ENCODE peak calls at places on chromosome 14, in eight cellular contexts. E is AG09309, Z is left colon, Q is NCI-H774, N is activated gamma-delta T cell treated with Interleukin-2 at 50 U/mL for 16 hours, L is cardiac fibroblast, F is Kasumi-1, C is glutamatergic neuron. I is an unnamed sample.

GRCh38 chr14:100988411-100988900 is 84.9 kb upstream of the RTL1 start:
- DNase-seq in E (no peak), Z (no peak), Q (no peak), N (no peak), L (peak; percentile 56), F (no peak), C (no peak), I (no peak)

GRCh38 chr14:95849761-95850160 is 26.9 kb upstream of the TUNAR start:
- DNase-seq in E (no peak), Z (no peak), Q (no peak), N (no peak), L (no peak), F (no peak), C (no peak), I (no peak)

GRCh38 chr14:96095581-96096476 is 56.7 kb downstream of the C14orf132 start:
- DNase-seq in E (no peak), Z (no peak), Q (peak; percentile 76), N (no peak), L (peak; percentile 70), F (no peak), C (no peak), I (peak; percentile 61)

GRCh38 chr14:87960013-87960787 is 32.8 kb downstream of the GALC start:
- DNase-seq in E (no peak), Z (no peak), Q (no peak), N (peak; percentile 21), L (no peak), F (no peak), C (no peak), I (no peak)

GRCh38 chr14:65019944-65020566 is 33.4 kb downstream of the FNTB start:
- DNase-seq in E (peak; percentile 72), Z (no peak), Q (peak; percentile 38), N (no peak), L (peak; percentile 88), F (peak; percentile 81), C (no peak), I (peak; percentile 54)

GRCh38 chr14:73372529-73372928 is 85.8 kb downstream of the NUMB start:
- DNase-seq in E (no peak), Z (no peak), Q (no peak), N (no peak), L (no peak), F (no peak), C (no peak), I (no peak)

GRCh38 chr14:69553221-69553620 is 21.4 kb downstream of the CCDC177 start:
- DNase-seq in E (peak; percentile 52), Z (no peak), Q (no peak), N (no peak), L (peak; percentile 80), F (no peak), C (no peak), I (no peak)

GRCh38 chr14:94933411-94933964 is 163.6 kb upstream of the GSC start:
- DNase-seq in E (peak; percentile 67), Z (no peak), Q (no peak), N (no peak), L (no peak), F (no peak), C (no peak), I (no peak)

GRCh38 chr14:37865719-37866549 is 270.5 kb downstream of the TTC6 start:
- DNase-seq in E (no peak), Z (no peak), Q (no peak), N (no peak), L (no peak), F (no peak), C (no peak), I (no peak)

GRCh38 chr14:86944434-86944833 is 1048.5 kb downstream of the GALC start:
- DNase-seq in E (no peak), Z (no peak), Q (no peak), N (no peak), L (no peak), F (no peak), C (no peak), I (peak; percentile 33)

GRCh38 chr14:43872752-43873655 is 634.1 kb downstream of the FSCB start:
- DNase-seq in E (no peak), Z (no peak), Q (no peak), N (no peak), L (no peak), F (no peak), C (no peak), I (no peak)

GRCh38 chr14:23926543-23926942 is 27.0 kb upstream of the DHRS4 start:
- DNase-seq in E (no peak), Z (no peak), Q (no peak), N (no peak), L (no peak), F (no peak), C (no peak), I (no peak)

GRCh38 chr14:99156814-99157213 is 115.2 kb downstream of the BCL11B start:
- DNase-seq in E (no peak), Z (no peak), Q (no peak), N (no peak), L (no peak), F (no peak), C (no peak), I (no peak)

GRCh38 chr14:65354715-65355114 is 57.8 kb upstream of the FUT8 start:
- DNase-seq in E (no peak), Z (no peak), Q (no peak), N (no peak), L (no peak), F (no peak), C (no peak), I (no peak)

GRCh38 chr14:67490201-67490600 is 1.7 kb upstream of the TMEM229B start:
- DNase-seq in E (no peak), Z (no peak), Q (no peak), N (no peak), L (no peak), F (no peak), C (no peak), I (no peak)

GRCh38 chr14:56413721-56414120 is 165.9 kb upstream of the TMEM260 start:
- DNase-seq in E (no peak), Z (no peak), Q (no peak), N (no peak), L (no peak), F (no peak), C (no peak), I (no peak)

GRCh38 chr14:33408291-33408690 is 469.6 kb downstream of the NPAS3 start:
- DNase-seq in E (no peak), Z (no peak), Q (no peak), N (no peak), L (no peak), F (no peak), C (no peak), I (no peak)

GRCh38 chr14:52069617-52070431 is 965 bp upstream of the NID2 start:
- DNase-seq in E (no peak), Z (peak; percentile 14), Q (no peak), N (no peak), L (peak; percentile 71), F (no peak), C (peak; percentile 36), I (peak; percentile 28)

GRCh38 chr14:105337966-105338365 is 23.4 kb downstream of the PACS2 start:
- DNase-seq in E (no peak), Z (no peak), Q (no peak), N (no peak), L (no peak), F (peak; percentile 32), C (no peak), I (no peak)

GRCh38 chr14:104352493-104353220 is 214.3 kb downstream of the KIF26A start:
- DNase-seq in E (no peak), Z (no peak), Q (no peak), N (no peak), L (no peak), F (no peak), C (no peak), I (no peak)

GRCh38 chr14:24911324-24912095 is 138.4 kb downstream of the STXBP6 start:
- DNase-seq in E (peak; percentile 82), Z (no peak), Q (no peak), N (no peak), L (peak; percentile 83), F (peak; percentile 70), C (no peak), I (peak; percentile 43)

GRCh38 chr14:52730708-52731111 is 744 bp downstream of the STYX start:
- DNase-seq in E (no peak), Z (no peak), Q (no peak), N (no peak), L (peak; percentile 31), F (peak; percentile 63), C (no peak), I (peak; percentile 43)

GRCh38 chr14:22995889-22996611 is 13.7 kb upstream of the AJUBA start:
- DNase-seq in E (no peak), Z (no peak), Q (no peak), N (no peak), L (no peak), F (no peak), C (no peak), I (no peak)

GRCh38 chr14:57704796-57705195 is 161.1 kb downstream of the SLC35F4 start:
- DNase-seq in E (no peak), Z (no peak), Q (no peak), N (no peak), L (no peak), F (no peak), C (no peak), I (no peak)

GRCh38 chr14:72630374-72630773 is 263.5 kb downstream of the DPF3 start:
- DNase-seq in E (no peak), Z (no peak), Q (no peak), N (no peak), L (no peak), F (no peak), C (no peak), I (no peak)

GRCh38 chr14:104194016-104194415 is 55.6 kb downstream of the KIF26A start:
- DNase-seq in E (no peak), Z (no peak), Q (no peak), N (no peak), L (no peak), F (no peak), C (no peak), I (no peak)

GRCh38 chr14:23131482-23131881 is 12.4 kb upstream of the CEBPE start:
- DNase-seq in E (no peak), Z (no peak), Q (no peak), N (no peak), L (no peak), F (no peak), C (no peak), I (no peak)

GRCh38 chr14:100610511-100611217 is 23.4 kb upstream of the BEGAIN start:
- DNase-seq in E (no peak), Z (peak; percentile 57), Q (no peak), N (no peak), L (peak; percentile 27), F (no peak), C (no peak), I (no peak)

GRCh38 chr14:74638066-74638465 is 26.0 kb upstream of the LTBP2 start:
- DNase-seq in E (no peak), Z (no peak), Q (no peak), N (no peak), L (no peak), F (no peak), C (no peak), I (no peak)

GRCh38 chr14:44803239-44803905 is 158.4 kb downstream of the KLHL28 start:
- DNase-seq in E (peak; percentile 23), Z (no peak), Q (peak; percentile 47), N (no peak), L (peak; percentile 81), F (peak; percentile 65), C (no peak), I (peak; percentile 84)

GRCh38 chr14:24829862-24830261 is 195.9 kb upstream of the GZMB start:
- DNase-seq in E (no peak), Z (no peak), Q (no peak), N (no peak), L (no peak), F (no peak), C (no peak), I (no peak)